ENCODE peak calls at places on chromosomes 1 and 21, in ten cellular contexts. J, V, P, G, K, Y, E, Q, F and T are unnamed samples.

GRCh38 chr1:160032165-160032827 is 506 bp upstream of the PIGM start:
- DNase-seq in J (peak; percentile 14), P (no peak), K (peak; percentile 37), Q (no peak), F (peak; percentile 25), V (no peak), E (peak; percentile 71), G (no peak), Y (no peak), T (no peak)

GRCh38 chr1:207910678-207911354 is at the start of gene CD34:
- DNase-seq in V (peak; percentile 72), Q (no peak), K (peak; percentile 79), Y (no peak), G (no peak), F (peak; percentile 46), E (peak; percentile 43), P (no peak), J (peak; percentile 87), T (peak; percentile 48)

GRCh38 chr1:27137544-27138075 is 17.3 kb downstream of the SLC9A1 start:
- DNase-seq in F (peak; percentile 84), G (no peak), Q (no peak), J (no peak), Y (no peak), E (no peak), V (peak; percentile 49), K (no peak), P (peak; percentile 77), T (peak; percentile 57)

GRCh38 chr1:164707868-164708331 is 148.9 kb downstream of the PBX1 start:
- DNase-seq in Y (no peak), F (peak; percentile 89), Q (no peak), E (no peak), K (no peak), P (no peak), G (peak; percentile 89), V (peak; percentile 49), J (no peak), T (no peak)

GRCh38 chr1:119711804-119712341 is at the start of gene PHGDH:
- DNase-seq in J (peak; percentile 64), Q (peak; percentile 52), Y (peak; percentile 82), P (peak; percentile 67), K (peak; percentile 92), E (peak; percentile 91), V (peak; percentile 76), F (peak; percentile 93), G (peak; percentile 93), T (peak; percentile 91)

GRCh38 chr1:101474039-101474665 is 237.3 kb downstream of the S1PR1 start:
- DNase-seq in Q (no peak), J (peak; percentile 18), P (no peak), Y (no peak), E (peak; percentile 61), K (peak; percentile 10), V (no peak), F (peak; percentile 17), G (no peak), T (no peak)

GRCh38 chr21:16573581-16573980 is 843.8 kb downstream of the USP25 start:
- DNase-seq in G (peak; percentile 81), J (no peak), Q (no peak), E (no peak), V (no peak), K (no peak), P (no peak), F (peak; percentile 80), Y (no peak), T (no peak)

GRCh38 chr1:94592566-94592920 is 51.0 kb upstream of the F3 start:
- DNase-seq in E (no peak), P (no peak), V (no peak), J (no peak), G (no peak), Y (no peak), F (no peak), Q (no peak), K (peak; percentile 48), T (no peak)

GRCh38 chr21:16563795-16564194 is 834.0 kb downstream of the USP25 start:
- DNase-seq in Y (no peak), V (no peak), F (peak; percentile 83), J (no peak), E (no peak), Q (peak; percentile 63), P (no peak), K (peak; percentile 42), G (peak; percentile 69), T (peak; percentile 83)

GRCh38 chr1:215710340-215710971 is 143.4 kb downstream of the KCTD3 start:
- DNase-seq in G (peak; percentile 60), V (no peak), K (peak; percentile 63), Q (no peak), E (peak; percentile 73), J (peak; percentile 41), P (no peak), F (peak; percentile 75), Y (peak; percentile 23), T (peak; percentile 43)

GRCh38 chr1:8374356-8374755 is 56.4 kb downstream of the SLC45A1 start:
- DNase-seq in F (no peak), G (peak; percentile 18), K (no peak), V (no peak), Y (no peak), E (no peak), P (no peak), J (no peak), Q (no peak), T (no peak)

GRCh38 chr1:115771094-115771846 is 2.8 kb upstream of the CASQ2 start:
- DNase-seq in F (no peak), P (no peak), Q (no peak), G (no peak), J (no peak), E (no peak), Y (no peak), K (peak; percentile 41), V (no peak), T (no peak)

GRCh38 chr21:41196990-41197389 is 29.0 kb downstream of the BACE2 start:
- DNase-seq in J (no peak), P (no peak), V (no peak), F (peak; percentile 11), G (peak; percentile 8), Y (peak; percentile 11), Q (no peak), K (no peak), E (no peak), T (no peak)

GRCh38 chr1:172781513-172782140 is 122.7 kb downstream of the FASLG start:
- DNase-seq in K (no peak), P (no peak), E (peak; percentile 51), J (no peak), Y (no peak), G (no peak), F (peak; percentile 17), V (no peak), Q (no peak), T (no peak)

GRCh38 chr1:3112526-3112925 is 43.5 kb downstream of the PRDM16 start:
- DNase-seq in Y (no peak), G (no peak), Q (no peak), K (no peak), E (no peak), J (no peak), V (no peak), F (no peak), P (no peak), T (no peak)

GRCh38 chr21:38925923-38926322 is 120.2 kb downstream of the ETS2 start:
- DNase-seq in E (no peak), Q (no peak), J (peak; percentile 78), Y (peak; percentile 74), P (peak; percentile 70), F (peak; percentile 92), V (peak; percentile 71), G (peak; percentile 91), K (no peak), T (no peak)

GRCh38 chr21:15848632-15849031 is 118.8 kb downstream of the USP25 start:
- DNase-seq in G (peak; percentile 32), K (no peak), Q (no peak), E (no peak), V (no peak), F (peak; percentile 64), P (no peak), J (no peak), Y (no peak), T (no peak)

GRCh38 chr1:94269921-94270320 is 32.5 kb upstream of the ARHGAP29 start:
- DNase-seq in J (no peak), Q (no peak), K (no peak), E (no peak), G (no peak), F (no peak), P (no peak), Y (no peak), V (no peak), T (no peak)

GRCh38 chr1:96522927-96523326 is 198.7 kb upstream of the PTBP2 start:
- DNase-seq in P (no peak), Y (no peak), K (no peak), V (no peak), E (no peak), Q (no peak), J (no peak), G (no peak), F (peak; percentile 14), T (no peak)

GRCh38 chr1:66575739-66576138 is 41.8 kb downstream of the SGIP1 start:
- DNase-seq in P (no peak), Y (peak; percentile 45), G (peak; percentile 91), F (peak; percentile 44), K (no peak), J (no peak), Q (no peak), E (no peak), V (peak; percentile 36), T (peak; percentile 4)

GRCh38 chr1:19338323-19338762 is 26.2 kb downstream of the SLC66A1 start:
- DNase-seq in F (no peak), J (no peak), Y (no peak), P (no peak), K (peak; percentile 93), G (no peak), E (no peak), Q (no peak), V (no peak), T (peak; percentile 96)

GRCh38 chr1:162822391-162823200 is 32.1 kb downstream of the HSD17B7 start:
- DNase-seq in E (peak; percentile 98), J (no peak), V (peak; percentile 27), Y (no peak), K (peak; percentile 78), Q (no peak), P (no peak), F (peak; percentile 17), G (no peak), T (peak; percentile 63)

GRCh38 chr1:206524739-206525364 is 17.5 kb downstream of the RASSF5 start:
- DNase-seq in F (no peak), E (no peak), G (no peak), Q (no peak), J (no peak), V (no peak), Y (no peak), K (no peak), P (no peak), T (no peak)

GRCh38 chr1:172185206-172185605 is 235.3 kb upstream of the C1orf105 start:
- DNase-seq in Y (no peak), Q (no peak), K (no peak), J (no peak), E (no peak), P (no peak), V (no peak), G (peak; percentile 5), F (no peak), T (no peak)